ENCODE peak calls at places on chromosome 10, in six cellular contexts. Q is K562, P is HepG2, F is A549, M is endothelial cell of umbilical vein, Y is GM12878. C is an unnamed sample.

GRCh38 chr10:116826803-116827202 is 22.5 kb upstream of the ENO4 start:
- DNase-seq in M (no peak), Q (no peak), P (no peak), F (no peak), Y (no peak), C (no peak)

GRCh38 chr10:93515071-93515962 is 18.9 kb downstream of the CEP55 start:
- DNase-seq in F (no peak), P (no peak), M (peak), Q (no peak), Y (no peak), C (peak)

GRCh38 chr10:27383595-27384542 is 120.2 kb upstream of the RAB18 start:
- DNase-seq in F (peak), Y (no peak), Q (no peak), P (peak), M (peak), C (no peak)

GRCh38 chr10:104037261-104037951 is 48.3 kb downstream of the COL17A1 start:
- DNase-seq in P (no peak), Q (no peak), F (no peak), M (no peak), Y (no peak), C (no peak)

GRCh38 chr10:99694171-99694570 is 34.9 kb downstream of the ENTPD7 start:
- DNase-seq in P (no peak), M (no peak), Y (no peak), F (no peak), Q (no peak), C (no peak)

GRCh38 chr10:96272256-96272985 is 1.1 kb upstream of the BLNK start:
- DNase-seq in M (no peak), Q (no peak), Y (no peak), F (no peak), P (no peak), C (no peak)

GRCh38 chr10:59276928-59277327 is 85.4 kb downstream of the FAM13C start:
- DNase-seq in P (no peak), M (no peak), Q (no peak), F (no peak), Y (no peak), C (no peak)

GRCh38 chr10:125024496-125025234 is 82.7 kb downstream of the ZRANB1 start:
- DNase-seq in P (no peak), Y (no peak), Q (no peak), F (no peak), M (peak), C (no peak)

GRCh38 chr10:119079572-119080520 is 771 bp downstream of the EIF3A start:
- DNase-seq in M (peak), Y (no peak), Q (peak), P (peak), F (peak), C (peak)
- TF ChIP-seq POLR2A in M (no peak), Y (peak), Q (no peak), P (no peak), F (peak), C (no peak)

GRCh38 chr10:91124016-91124415 is 96.4 kb upstream of the PCGF5 start:
- DNase-seq in Y (no peak), P (peak), Q (no peak), M (no peak), F (peak), C (no peak)
- TF ChIP-seq MYC in Y (no peak), P (no peak), Q (no peak), M (no peak), F (no peak), C (no peak)

DNA sequence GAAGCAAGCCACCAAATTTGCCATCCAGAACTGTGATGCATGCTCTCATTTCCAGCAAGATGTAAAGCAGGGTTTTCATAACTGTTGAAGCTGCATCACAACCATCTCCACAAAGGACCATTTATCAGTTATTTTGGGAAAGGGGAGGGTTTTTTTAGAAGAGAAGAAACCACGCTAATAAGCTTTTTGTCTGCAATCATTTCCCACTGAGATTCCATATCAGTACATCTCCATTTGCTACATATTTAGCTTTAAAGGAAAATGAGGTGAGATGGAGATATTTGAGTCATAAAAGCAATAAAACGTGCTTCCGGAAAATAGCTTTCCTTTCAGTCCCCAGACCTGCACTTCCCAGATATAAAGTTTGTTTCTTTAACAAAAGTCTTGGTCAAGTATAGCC is 258.2 kb downstream of the FRMD4A start:
- DNase-seq in M (peak), Q (no peak), F (no peak), Y (no peak), P (no peak), C (no peak)
- TF ChIP-seq MAX in M (no peak), Q (no peak), F (no peak), Y (no peak), P (no peak), C (no peak)

GRCh38 chr10:29617880-29618340 is 16.9 kb downstream of the SVIL start:
- DNase-seq in Q (no peak), M (no peak), F (no peak), P (no peak), Y (no peak), C (no peak)
- TF ChIP-seq POLR2A in Q (no peak), M (no peak), F (no peak), P (no peak), Y (no peak), C (no peak)

DNA sequence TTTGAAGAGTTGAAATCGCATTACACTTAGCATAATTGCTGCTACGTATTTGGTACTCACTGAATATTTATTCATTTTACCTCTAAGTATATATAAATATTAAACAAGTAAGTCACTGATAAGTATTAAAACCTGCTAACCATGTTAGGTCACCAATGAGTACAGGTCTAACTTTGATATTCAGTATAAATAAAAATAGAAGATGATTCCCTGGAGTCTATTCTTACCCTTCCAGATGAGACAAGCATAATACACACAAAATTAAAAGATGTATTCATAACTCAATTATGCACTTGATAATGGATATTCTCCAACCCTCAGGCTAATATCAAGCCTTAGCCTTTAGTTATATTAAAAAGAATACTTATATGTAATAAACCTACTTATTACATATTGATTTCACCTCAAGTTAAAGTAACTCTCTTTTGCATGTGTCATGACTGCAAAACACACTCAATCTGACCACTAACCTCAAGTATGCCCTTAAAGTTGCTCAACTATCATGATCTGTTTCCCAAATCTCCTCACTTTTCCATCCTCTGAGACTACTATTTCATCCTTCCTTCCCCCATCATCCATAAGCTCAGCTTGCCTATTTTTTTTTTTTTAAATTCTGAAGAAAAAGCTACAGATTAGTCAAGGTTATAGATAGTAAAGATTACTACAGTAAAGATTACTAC is 46.8 kb downstream of the IPMK start:
- DNase-seq in P (no peak), M (no peak), Q (no peak), Y (no peak), F (no peak), C (no peak)
- TF ChIP-seq MYC in P (no peak), M (no peak), Q (no peak), Y (no peak), F (no peak), C (no peak)

GRCh38 chr10:77328272-77328816 is 309.3 kb downstream of the KCNMA1 start:
- DNase-seq in Y (no peak), F (peak), M (peak), Q (peak), P (peak), C (peak)
- TF ChIP-seq MAX in Y (no peak), F (no peak), M (no peak), Q (no peak), P (no peak), C (no peak)